ENCODE peak calls at places on chromosomes 2 and 18, in five cellular contexts. One of them, this sample, is unnamed.

GRCh38 chr2:202373490-202373889 is 2.6 kb upstream of the BMPR2 start:
- DNase-seq in stimulated activated CD4-positive, alpha-beta T cell treated with anti-CD3 and anti-CD28 coated beads, Interleukin-15, amount 100 ng/mL, for 48 hours: no peak
- DNase-seq in LoVo: no peak
- DNase-seq in neural crest cell: no peak
- DNase-seq in NCI-H748 treated with DMSO at 0.1 percent for 48 hours: no peak
- DNase-seq in this sample: no peak

GRCh38 chr2:238382381-238382781 is 44.3 kb upstream of the ASB1 start:
- DNase-seq in NCI-H748 treated with DMSO at 0.1 percent for 48 hours: no peak
- DNase-seq in stimulated activated CD4-positive, alpha-beta T cell treated with anti-CD3 and anti-CD28 coated beads, Interleukin-15, amount 100 ng/mL, for 48 hours: no peak
- DNase-seq in LoVo: no peak
- DNase-seq in neural crest cell: no peak
- DNase-seq in this sample: no peak

GRCh38 chr18:6058941-6059340 is 163.6 kb upstream of the TMEM200C start:
- DNase-seq in NCI-H748 treated with DMSO at 0.1 percent for 48 hours: peak
- DNase-seq in LoVo: no peak
- DNase-seq in stimulated activated CD4-positive, alpha-beta T cell treated with anti-CD3 and anti-CD28 coated beads, Interleukin-15, amount 100 ng/mL, for 48 hours: no peak
- DNase-seq in neural crest cell: peak
- DNase-seq in this sample: no peak

GRCh38 chr2:178109813-178110212 is 2.4 kb upstream of the RBM45 start:
- DNase-seq in LoVo: peak
- DNase-seq in neural crest cell: no peak
- DNase-seq in NCI-H748 treated with DMSO at 0.1 percent for 48 hours: peak
- DNase-seq in stimulated activated CD4-positive, alpha-beta T cell treated with anti-CD3 and anti-CD28 coated beads, Interleukin-15, amount 100 ng/mL, for 48 hours: no peak
- DNase-seq in this sample: peak

GRCh38 chr2:98908909-98909308 is 27.1 kb downstream of the CRACDL start:
- DNase-seq in NCI-H748 treated with DMSO at 0.1 percent for 48 hours: no peak
- DNase-seq in LoVo: no peak
- DNase-seq in stimulated activated CD4-positive, alpha-beta T cell treated with anti-CD3 and anti-CD28 coated beads, Interleukin-15, amount 100 ng/mL, for 48 hours: no peak
- DNase-seq in neural crest cell: no peak
- DNase-seq in this sample: no peak

GRCh38 chr18:61448316-61448715 is 115.1 kb downstream of the CDH20 start:
- DNase-seq in LoVo: no peak
- DNase-seq in neural crest cell: no peak
- DNase-seq in stimulated activated CD4-positive, alpha-beta T cell treated with anti-CD3 and anti-CD28 coated beads, Interleukin-15, amount 100 ng/mL, for 48 hours: no peak
- DNase-seq in NCI-H748 treated with DMSO at 0.1 percent for 48 hours: no peak
- DNase-seq in this sample: no peak

GRCh38 chr18:34809697-34810096 is 99.6 kb downstream of the DTNA start:
- DNase-seq in stimulated activated CD4-positive, alpha-beta T cell treated with anti-CD3 and anti-CD28 coated beads, Interleukin-15, amount 100 ng/mL, for 48 hours: no peak
- DNase-seq in LoVo: no peak
- DNase-seq in neural crest cell: no peak
- DNase-seq in NCI-H748 treated with DMSO at 0.1 percent for 48 hours: peak
- DNase-seq in this sample: peak

GRCh38 chr2:68311033-68311432 is 8.7 kb downstream of the CNRIP1 start:
- DNase-seq in neural crest cell: no peak
- DNase-seq in stimulated activated CD4-positive, alpha-beta T cell treated with anti-CD3 and anti-CD28 coated beads, Interleukin-15, amount 100 ng/mL, for 48 hours: no peak
- DNase-seq in NCI-H748 treated with DMSO at 0.1 percent for 48 hours: no peak
- DNase-seq in LoVo: no peak
- DNase-seq in this sample: no peak

GRCh38 chr2:69578201-69578555 is 65.4 kb downstream of the AAK1 start:
- DNase-seq in neural crest cell: no peak
- DNase-seq in stimulated activated CD4-positive, alpha-beta T cell treated with anti-CD3 and anti-CD28 coated beads, Interleukin-15, amount 100 ng/mL, for 48 hours: no peak
- DNase-seq in NCI-H748 treated with DMSO at 0.1 percent for 48 hours: no peak
- DNase-seq in LoVo: no peak
- DNase-seq in this sample: no peak

GRCh38 chr18:9557250-9557943 is 57.0 kb downstream of the PPP4R1 start:
- DNase-seq in neural crest cell: no peak
- DNase-seq in LoVo: no peak
- DNase-seq in stimulated activated CD4-positive, alpha-beta T cell treated with anti-CD3 and anti-CD28 coated beads, Interleukin-15, amount 100 ng/mL, for 48 hours: no peak
- DNase-seq in NCI-H748 treated with DMSO at 0.1 percent for 48 hours: no peak
- DNase-seq in this sample: no peak

GRCh38 chr2:26462100-26462499 is 15.8 kb downstream of the OTOF start:
- DNase-seq in NCI-H748 treated with DMSO at 0.1 percent for 48 hours: no peak
- DNase-seq in LoVo: no peak
- DNase-seq in neural crest cell: no peak
- DNase-seq in stimulated activated CD4-positive, alpha-beta T cell treated with anti-CD3 and anti-CD28 coated beads, Interleukin-15, amount 100 ng/mL, for 48 hours: no peak
- DNase-seq in this sample: no peak

GRCh38 chr2:226660524-226660923 is 139.1 kb downstream of the IRS1 start:
- DNase-seq in stimulated activated CD4-positive, alpha-beta T cell treated with anti-CD3 and anti-CD28 coated beads, Interleukin-15, amount 100 ng/mL, for 48 hours: no peak
- DNase-seq in neural crest cell: no peak
- DNase-seq in NCI-H748 treated with DMSO at 0.1 percent for 48 hours: no peak
- DNase-seq in LoVo: no peak
- DNase-seq in this sample: no peak

GRCh38 chr2:225100856-225101294 is 58.6 kb upstream of the DOCK10 start:
- DNase-seq in neural crest cell: no peak
- DNase-seq in stimulated activated CD4-positive, alpha-beta T cell treated with anti-CD3 and anti-CD28 coated beads, Interleukin-15, amount 100 ng/mL, for 48 hours: no peak
- DNase-seq in LoVo: peak
- DNase-seq in NCI-H748 treated with DMSO at 0.1 percent for 48 hours: no peak
- DNase-seq in this sample: no peak

GRCh38 chr2:226791487-226792081 is 8.0 kb downstream of the IRS1 start:
- DNase-seq in neural crest cell: peak
- DNase-seq in stimulated activated CD4-positive, alpha-beta T cell treated with anti-CD3 and anti-CD28 coated beads, Interleukin-15, amount 100 ng/mL, for 48 hours: peak
- DNase-seq in NCI-H748 treated with DMSO at 0.1 percent for 48 hours: peak
- DNase-seq in LoVo: no peak
- DNase-seq in this sample: peak

GRCh38 chr2:102494570-102494969 is 21.5 kb downstream of the SLC9A4 start:
- DNase-seq in NCI-H748 treated with DMSO at 0.1 percent for 48 hours: no peak
- DNase-seq in LoVo: no peak
- DNase-seq in neural crest cell: no peak
- DNase-seq in stimulated activated CD4-positive, alpha-beta T cell treated with anti-CD3 and anti-CD28 coated beads, Interleukin-15, amount 100 ng/mL, for 48 hours: no peak
- DNase-seq in this sample: no peak

GRCh38 chr2:197327073-197327775 is 16.6 kb upstream of the ANKRD44 start:
- DNase-seq in LoVo: no peak
- DNase-seq in NCI-H748 treated with DMSO at 0.1 percent for 48 hours: no peak
- DNase-seq in stimulated activated CD4-positive, alpha-beta T cell treated with anti-CD3 and anti-CD28 coated beads, Interleukin-15, amount 100 ng/mL, for 48 hours: no peak
- DNase-seq in neural crest cell: no peak
- DNase-seq in this sample: no peak

GRCh38 chr2:238636269-238637073 is 209.7 kb downstream of the ASB1 start:
- DNase-seq in stimulated activated CD4-positive, alpha-beta T cell treated with anti-CD3 and anti-CD28 coated beads, Interleukin-15, amount 100 ng/mL, for 48 hours: no peak
- DNase-seq in LoVo: peak
- DNase-seq in neural crest cell: no peak
- DNase-seq in NCI-H748 treated with DMSO at 0.1 percent for 48 hours: no peak
- DNase-seq in this sample: no peak

GRCh38 chr2:43058761-43059160 is 167.6 kb downstream of the ZFP36L2 start:
- DNase-seq in neural crest cell: no peak
- DNase-seq in LoVo: no peak
- DNase-seq in stimulated activated CD4-positive, alpha-beta T cell treated with anti-CD3 and anti-CD28 coated beads, Interleukin-15, amount 100 ng/mL, for 48 hours: no peak
- DNase-seq in NCI-H748 treated with DMSO at 0.1 percent for 48 hours: no peak
- DNase-seq in this sample: no peak

GRCh38 chr2:70095833-70096670 is 8.8 kb downstream of the PCBP1 start:
- DNase-seq in stimulated activated CD4-positive, alpha-beta T cell treated with anti-CD3 and anti-CD28 coated beads, Interleukin-15, amount 100 ng/mL, for 48 hours: no peak
- DNase-seq in NCI-H748 treated with DMSO at 0.1 percent for 48 hours: no peak
- DNase-seq in LoVo: no peak
- DNase-seq in neural crest cell: no peak
- DNase-seq in this sample: no peak

GRCh38 chr2:138356178-138356577 is 145.4 kb upstream of the SPOPL start:
- DNase-seq in neural crest cell: no peak
- DNase-seq in stimulated activated CD4-positive, alpha-beta T cell treated with anti-CD3 and anti-CD28 coated beads, Interleukin-15, amount 100 ng/mL, for 48 hours: no peak
- DNase-seq in LoVo: no peak
- DNase-seq in NCI-H748 treated with DMSO at 0.1 percent for 48 hours: no peak
- DNase-seq in this sample: no peak

GRCh38 chr2:99389371-99389770 is 52.2 kb downstream of the EIF5B start:
- DNase-seq in NCI-H748 treated with DMSO at 0.1 percent for 48 hours: no peak
- DNase-seq in stimulated activated CD4-positive, alpha-beta T cell treated with anti-CD3 and anti-CD28 coated beads, Interleukin-15, amount 100 ng/mL, for 48 hours: no peak
- DNase-seq in neural crest cell: no peak
- DNase-seq in LoVo: no peak
- DNase-seq in this sample: no peak

GRCh38 chr2:198314559-198315153 is 510.3 kb downstream of the PLCL1 start:
- DNase-seq in neural crest cell: no peak
- DNase-seq in LoVo: peak
- DNase-seq in stimulated activated CD4-positive, alpha-beta T cell treated with anti-CD3 and anti-CD28 coated beads, Interleukin-15, amount 100 ng/mL, for 48 hours: no peak
- DNase-seq in NCI-H748 treated with DMSO at 0.1 percent for 48 hours: peak
- DNase-seq in this sample: no peak

GRCh38 chr2:120398051-120398960 is 52.4 kb downstream of the INHBB start:
- DNase-seq in NCI-H748 treated with DMSO at 0.1 percent for 48 hours: no peak
- DNase-seq in LoVo: no peak
- DNase-seq in stimulated activated CD4-positive, alpha-beta T cell treated with anti-CD3 and anti-CD28 coated beads, Interleukin-15, amount 100 ng/mL, for 48 hours: no peak
- DNase-seq in neural crest cell: no peak
- DNase-seq in this sample: no peak

GRCh38 chr18:770583-770961 is 41.5 kb downstream of the YES1 start:
- DNase-seq in NCI-H748 treated with DMSO at 0.1 percent for 48 hours: no peak
- DNase-seq in stimulated activated CD4-positive, alpha-beta T cell treated with anti-CD3 and anti-CD28 coated beads, Interleukin-15, amount 100 ng/mL, for 48 hours: no peak
- DNase-seq in LoVo: peak
- DNase-seq in neural crest cell: no peak
- DNase-seq in this sample: no peak

GRCh38 chr2:189287982-189288494 is 108.5 kb upstream of the COL5A2 start:
- DNase-seq in stimulated activated CD4-positive, alpha-beta T cell treated with anti-CD3 and anti-CD28 coated beads, Interleukin-15, amount 100 ng/mL, for 48 hours: no peak
- DNase-seq in neural crest cell: no peak
- DNase-seq in LoVo: peak
- DNase-seq in NCI-H748 treated with DMSO at 0.1 percent for 48 hours: no peak
- DNase-seq in this sample: peak

GRCh38 chr2:101983486-101983885 is 8.3 kb upstream of the IL1R2 start:
- DNase-seq in neural crest cell: no peak
- DNase-seq in stimulated activated CD4-positive, alpha-beta T cell treated with anti-CD3 and anti-CD28 coated beads, Interleukin-15, amount 100 ng/mL, for 48 hours: no peak
- DNase-seq in LoVo: no peak
- DNase-seq in NCI-H748 treated with DMSO at 0.1 percent for 48 hours: no peak
- DNase-seq in this sample: no peak

GRCh38 chr2:95514728-95515127 is 30.2 kb upstream of the TRIM43B start:
- DNase-seq in stimulated activated CD4-positive, alpha-beta T cell treated with anti-CD3 and anti-CD28 coated beads, Interleukin-15, amount 100 ng/mL, for 48 hours: no peak
- DNase-seq in neural crest cell: no peak
- DNase-seq in LoVo: no peak
- DNase-seq in NCI-H748 treated with DMSO at 0.1 percent for 48 hours: no peak
- DNase-seq in this sample: no peak

GRCh38 chr2:84486436-84487115 is 27.5 kb upstream of the SUCLG1 start:
- DNase-seq in LoVo: peak
- DNase-seq in neural crest cell: no peak
- DNase-seq in NCI-H748 treated with DMSO at 0.1 percent for 48 hours: peak
- DNase-seq in stimulated activated CD4-positive, alpha-beta T cell treated with anti-CD3 and anti-CD28 coated beads, Interleukin-15, amount 100 ng/mL, for 48 hours: no peak
- DNase-seq in this sample: no peak

GRCh38 chr2:237158194-237158593 is 72.5 kb downstream of the COPS8 start:
- DNase-seq in NCI-H748 treated with DMSO at 0.1 percent for 48 hours: no peak
- DNase-seq in LoVo: no peak
- DNase-seq in stimulated activated CD4-positive, alpha-beta T cell treated with anti-CD3 and anti-CD28 coated beads, Interleukin-15, amount 100 ng/mL, for 48 hours: no peak
- DNase-seq in neural crest cell: no peak
- DNase-seq in this sample: no peak

GRCh38 chr18:1708006-1708405 is 803.3 kb downstream of the ADCYAP1 start:
- DNase-seq in LoVo: no peak
- DNase-seq in stimulated activated CD4-positive, alpha-beta T cell treated with anti-CD3 and anti-CD28 coated beads, Interleukin-15, amount 100 ng/mL, for 48 hours: no peak
- DNase-seq in neural crest cell: no peak
- DNase-seq in NCI-H748 treated with DMSO at 0.1 percent for 48 hours: no peak
- DNase-seq in this sample: no peak

GRCh38 chr2:144548532-144549191 is 28.7 kb upstream of the ZEB2 start:
- DNase-seq in stimulated activated CD4-positive, alpha-beta T cell treated with anti-CD3 and anti-CD28 coated beads, Interleukin-15, amount 100 ng/mL, for 48 hours: no peak
- DNase-seq in NCI-H748 treated with DMSO at 0.1 percent for 48 hours: no peak
- DNase-seq in neural crest cell: no peak
- DNase-seq in LoVo: no peak
- DNase-seq in this sample: no peak

GRCh38 chr2:143600136-143600535 is 470.9 kb downstream of the ARHGAP15 start:
- DNase-seq in stimulated activated CD4-positive, alpha-beta T cell treated with anti-CD3 and anti-CD28 coated beads, Interleukin-15, amount 100 ng/mL, for 48 hours: no peak
- DNase-seq in neural crest cell: no peak
- DNase-seq in NCI-H748 treated with DMSO at 0.1 percent for 48 hours: no peak
- DNase-seq in LoVo: no peak
- DNase-seq in this sample: no peak